ENCODE peak calls at places on chromosomes 3 and 15, in four cellular contexts. Z is heart left ventricle, F is BJ, O is cardiac fibroblast. X is an unnamed sample.

GRCh38 chr3:69305011-69305410 is 80.9 kb downstream of the FRMD4B start:
- DNase-seq in F (no peak), Z (no peak), O (peak; percentile 30), X (no peak)

GRCh38 chr3:19576343-19576742 is 357.7 kb downstream of the EFHB start:
- DNase-seq in O (no peak), F (no peak), Z (no peak), X (no peak)

GRCh38 chr3:71585891-71586809 is 2.6 kb upstream of the FOXP1 start:
- DNase-seq in O (peak; percentile 76), Z (no peak), F (no peak), X (no peak)

GRCh38 chr3:178343433-178344038 is 192.7 kb upstream of the KCNMB2 start:
- DNase-seq in F (no peak), Z (no peak), O (no peak), X (no peak)

GRCh38 chr15:51095681-51096331 is 1.1 kb upstream of the TNFAIP8L3 start:
- DNase-seq in F (no peak), O (no peak), Z (no peak), X (no peak)

GRCh38 chr3:119508172-119508845 is 10.0 kb downstream of the TIMMDC1 start:
- DNase-seq in F (no peak), O (no peak), Z (no peak), X (no peak)

GRCh38 chr15:27990411-27991338 is 108.4 kb downstream of the OCA2 start:
- DNase-seq in O (no peak), F (no peak), Z (no peak), X (no peak)

GRCh38 chr3:87426916-87427315 is 150.5 kb upstream of the POU1F1 start:
- DNase-seq in Z (no peak), F (no peak), O (peak; percentile 36), X (no peak)

DNA sequence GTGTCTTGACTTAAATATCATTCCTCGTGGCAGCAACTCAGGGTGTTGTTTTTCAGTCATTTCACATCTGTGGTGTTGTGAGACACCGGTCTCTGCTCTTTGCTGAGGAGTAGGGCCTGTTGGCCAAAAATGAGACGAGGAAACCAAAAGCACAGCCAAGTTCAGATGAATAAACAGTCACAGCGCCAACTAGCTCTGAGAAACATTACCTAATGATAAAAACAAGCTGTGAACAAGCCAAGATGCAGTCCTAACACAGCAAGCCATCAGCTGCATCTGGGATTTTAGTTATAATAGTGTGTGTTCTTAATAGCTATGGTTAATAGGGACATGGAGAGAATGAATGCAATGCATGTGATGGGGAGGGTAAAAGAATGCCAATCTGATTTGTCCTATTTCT is 843.4 kb upstream of the DPPA4 start:
- DNase-seq in O (peak; percentile 54), F (peak; percentile 12), Z (peak; percentile 31), X (no peak)
- TF ChIP-seq CTCF in O (no peak), F (peak; percentile 8), Z (no peak), X (no peak)

DNA sequence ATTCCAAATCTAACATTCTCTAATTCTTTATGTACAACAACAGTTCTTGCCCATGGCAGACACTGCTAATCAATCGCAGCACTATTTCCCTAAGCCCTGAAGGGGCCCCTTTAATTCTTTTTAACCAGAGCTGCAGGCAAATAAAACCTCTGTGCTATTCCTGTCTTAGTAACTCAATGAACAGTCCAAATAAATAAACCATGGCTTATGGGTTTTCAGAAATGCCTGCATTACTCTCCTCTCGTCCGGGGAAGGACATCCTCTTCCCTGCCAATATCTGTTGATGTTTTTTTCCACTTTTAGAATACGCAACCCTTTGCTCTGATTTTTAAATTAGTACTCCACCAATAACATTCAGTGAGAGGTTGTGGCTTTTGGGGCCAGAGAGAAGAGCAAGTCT is 35.1 kb upstream of the PRICKLE2 start:
- DNase-seq in F (no peak), Z (no peak), O (no peak), X (no peak)
- TF ChIP-seq CTCF in F (no peak), Z (no peak), O (no peak), X (no peak)

GRCh38 chr3:113557374-113557773 is 25.0 kb downstream of the SIDT1 start:
- DNase-seq in F (no peak), Z (no peak), O (peak; percentile 49), X (no peak)

GRCh38 chr3:113551821-113552220 is 19.5 kb downstream of the SIDT1 start:
- DNase-seq in Z (no peak), O (no peak), F (no peak), X (no peak)

GRCh38 chr3:113555138-113555537 is 22.8 kb downstream of the SIDT1 start:
- DNase-seq in O (no peak), F (no peak), Z (no peak), X (no peak)

GRCh38 chr3:113556556-113557335 is 24.4 kb downstream of the SIDT1 start:
- DNase-seq in Z (no peak), F (no peak), O (no peak), X (no peak)

DNA sequence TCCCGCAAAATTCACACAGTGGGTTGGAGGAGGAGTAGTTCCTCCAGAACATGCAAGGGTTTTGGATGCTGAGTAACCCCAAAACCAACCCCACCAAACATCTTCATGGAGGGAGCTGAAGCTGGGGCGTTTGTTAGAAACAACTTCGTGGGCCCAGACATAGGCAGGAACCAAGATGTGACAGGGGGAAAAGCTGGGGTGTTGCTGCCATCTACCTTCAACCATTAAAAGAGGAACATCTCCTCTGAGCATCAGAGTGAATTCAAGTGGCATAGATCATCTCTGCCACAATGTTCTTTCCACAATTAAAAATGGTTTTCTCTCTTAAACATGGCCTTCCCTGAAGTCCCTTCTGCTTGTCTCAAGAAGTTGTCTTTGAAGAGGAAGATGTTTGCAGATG is 20.5 kb downstream of the SIDT1 start:
- DNase-seq in F (no peak), O (no peak), Z (no peak), X (no peak)
- TF ChIP-seq CTCF in F (no peak), O (no peak), Z (no peak), X (no peak)

GRCh38 chr3:128950223-128950938 is 43.5 kb downstream of the CFAP92 start:
- DNase-seq in F (no peak), O (peak; percentile 39), Z (peak; percentile 41), X (no peak)
- TF ChIP-seq CTCF in F (peak; percentile 30), O (peak; percentile 33), Z (no peak), X (no peak)

DNA sequence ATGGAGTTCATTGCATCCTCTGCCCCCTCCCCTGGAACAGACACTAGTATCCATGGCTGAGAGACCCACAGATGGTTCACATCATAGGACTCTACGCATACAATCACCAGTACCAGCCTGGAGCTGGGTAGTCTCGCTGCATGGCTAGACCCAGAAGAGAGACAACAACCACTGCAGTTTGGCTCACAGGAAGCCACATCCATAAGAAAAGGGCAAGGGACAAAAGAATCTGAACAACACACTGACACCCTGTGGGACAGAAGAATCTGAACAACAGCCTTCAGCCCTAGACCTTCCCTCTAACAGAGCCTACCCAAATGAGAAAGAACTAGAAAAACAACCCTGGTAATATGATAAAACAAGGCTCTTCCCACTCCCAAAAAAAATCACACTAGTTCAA is 479.3 kb downstream of the RAP2B start:
- DNase-seq in F (no peak), Z (no peak), O (no peak), X (no peak)
- TF ChIP-seq CTCF in F (no peak), Z (no peak), O (no peak), X (no peak)

GRCh38 chr15:88987590-88987950 is 74.4 kb upstream of the MFGE8 start:
- DNase-seq in O (no peak), Z (no peak), F (no peak), X (no peak)

GRCh38 chr15:88989578-88989977 is 76.4 kb upstream of the MFGE8 start:
- DNase-seq in F (peak; percentile 96), Z (no peak), O (peak; percentile 61), X (no peak)

GRCh38 chr15:88985547-88986393 is 72.6 kb upstream of the MFGE8 start:
- DNase-seq in Z (no peak), F (no peak), O (no peak), X (no peak)

GRCh38 chr15:88987951-88988671 is 74.9 kb upstream of the MFGE8 start:
- DNase-seq in F (no peak), O (peak; percentile 29), Z (no peak), X (no peak)

GRCh38 chr15:88986949-88987589 is 73.9 kb upstream of the MFGE8 start:
- DNase-seq in F (no peak), O (no peak), Z (no peak), X (no peak)
- TF ChIP-seq CTCF in F (no peak), O (no peak), Z (no peak), X (no peak)

GRCh38 chr3:14425574-14426304 is 23.3 kb downstream of the SLC6A6 start:
- DNase-seq in F (no peak), O (no peak), Z (peak; percentile 43), X (no peak)
- TF ChIP-seq CTCF in F (no peak), O (no peak), Z (no peak), X (no peak)